ENCODE peak calls at places on chromosomes 2 and 18, in nine cellular contexts. Y, A, U, G, Q, E, K, O and I are unnamed samples.

GRCh38 chr2:20745924-20746555 is 76.9 kb downstream of the LDAH start:
- DNase-seq in G (no peak), U (no peak), E (no peak), Q (no peak), O (no peak), Y (no peak), A (no peak), K (no peak), I (no peak)

GRCh38 chr18:36349552-36349951 is 52.0 kb downstream of the FHOD3 start:
- DNase-seq in Y (no peak), G (no peak), O (no peak), E (no peak), A (no peak), K (no peak), U (no peak), Q (no peak), I (no peak)

GRCh38 chr2:10571673-10572072 is 118.1 kb downstream of the NOL10 start:
- DNase-seq in Y (no peak), K (no peak), A (no peak), U (no peak), G (no peak), Q (no peak), O (no peak), E (no peak), I (no peak)

GRCh38 chr18:56433919-56434318 is 204.5 kb downstream of the TXNL1 start:
- DNase-seq in O (no peak), K (no peak), U (no peak), A (no peak), G (no peak), Y (no peak), E (no peak), Q (no peak), I (no peak)

GRCh38 chr2:166665991-166666940 is 172.2 kb upstream of the SCN7A start:
- DNase-seq in G (no peak), A (no peak), K (no peak), O (no peak), Q (no peak), Y (no peak), E (no peak), U (no peak), I (no peak)

GRCh38 chr2:205766765-205767359 is 84.6 kb downstream of the NRP2 start:
- DNase-seq in A (peak; percentile 56), K (peak; percentile 69), G (peak; percentile 55), U (peak; percentile 68), O (peak; percentile 50), Y (no peak), Q (peak; percentile 88), E (peak; percentile 65), I (no peak)

GRCh38 chr2:12352891-12353290 is 363.8 kb upstream of the TRIB2 start:
- DNase-seq in A (no peak), G (no peak), E (no peak), Y (no peak), K (no peak), O (no peak), Q (no peak), U (no peak), I (no peak)

GRCh38 chr18:13578400-13578799 is 148.0 kb downstream of the FAM210A start:
- DNase-seq in O (no peak), U (no peak), Y (no peak), A (no peak), Q (peak; percentile 84), K (no peak), G (no peak), E (no peak), I (no peak)

GRCh38 chr2:137659616-137660015 is 304.7 kb upstream of the HNMT start:
- DNase-seq in Q (peak; percentile 47), K (no peak), G (no peak), O (no peak), U (peak; percentile 23), Y (no peak), E (no peak), A (no peak), I (no peak)

DNA sequence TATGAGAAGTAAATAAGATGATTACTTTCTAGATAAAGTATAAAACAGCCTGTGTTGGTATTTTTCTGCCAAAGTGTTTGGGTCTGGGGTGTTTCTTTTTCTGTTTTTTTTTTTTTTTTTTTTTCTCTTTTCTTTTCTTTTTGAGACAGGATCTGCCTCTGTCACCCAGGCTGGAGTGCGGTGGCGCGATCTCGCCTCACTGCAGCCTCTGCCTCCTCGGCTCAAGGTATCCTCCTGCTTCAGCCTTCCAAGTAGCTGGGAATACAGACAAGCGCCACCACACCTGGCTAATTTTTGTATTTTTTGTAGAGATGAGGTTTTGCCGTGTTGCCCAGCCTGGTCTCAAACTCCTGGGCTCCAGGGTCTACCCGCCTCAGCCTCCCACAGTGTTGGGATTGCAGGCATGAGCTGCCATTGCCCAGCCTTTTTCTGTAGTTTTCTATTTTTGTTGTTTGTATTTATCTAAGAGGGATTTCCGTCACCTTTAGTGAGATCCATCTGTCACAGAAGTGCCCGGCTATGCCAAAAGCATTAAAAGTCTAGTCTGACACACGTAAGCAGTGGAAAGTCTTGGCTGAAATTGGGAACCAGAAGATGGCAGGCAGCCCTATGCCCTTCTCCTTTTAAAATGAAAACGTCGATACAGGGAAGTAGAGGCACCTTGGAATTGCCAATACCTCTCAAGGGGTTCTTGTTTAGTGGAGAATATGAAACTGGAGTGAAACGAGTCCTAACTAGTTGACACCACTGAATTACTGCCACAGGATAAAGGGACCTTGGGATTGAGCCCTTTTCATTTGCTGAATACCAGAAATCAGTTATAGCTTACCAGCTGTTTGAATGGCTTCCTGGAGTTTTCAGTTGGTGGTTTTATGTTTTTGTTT is 14.0 kb downstream of the UGP2 start:
- DNase-seq in Q (no peak), K (no peak), U (no peak), Y (no peak), E (no peak), A (no peak), O (no peak), G (peak; percentile 26), I (no peak)
- H3K4me1 ChIP-seq in Q (peaks cover 28% of the 10 kb centered on the region), K (peaks cover 21% of the 10 kb centered on the region), U (peaks cover 28% of the 10 kb centered on the region), Y (no peaks in the 10 kb centered on the region), E (peaks cover 9% of the 10 kb centered on the region), A (peaks cover 30% of the 10 kb centered on the region), O (peaks cover 10% of the 10 kb centered on the region), G (peaks cover 69% of the 10 kb centered on the region), I (peaks cover 47% of the 10 kb centered on the region)

GRCh38 chr2:240524963-240525718 is 32.6 kb downstream of the ANKMY1 start:
- DNase-seq in G (no peak), Q (no peak), U (no peak), A (no peak), Y (no peak), K (no peak), O (no peak), E (no peak), I (peak; percentile 64)

GRCh38 chr2:240522406-240522805 is 35.4 kb downstream of the ANKMY1 start:
- DNase-seq in Q (no peak), Y (no peak), O (no peak), E (no peak), G (no peak), U (no peak), A (no peak), K (no peak), I (peak; percentile 49)

GRCh38 chr2:240520974-240521350 is 36.8 kb downstream of the ANKMY1 start:
- DNase-seq in U (no peak), K (no peak), Q (no peak), Y (no peak), A (no peak), G (no peak), O (no peak), E (no peak), I (peak; percentile 87)

GRCh38 chr2:240525802-240526201 is 32.0 kb downstream of the ANKMY1 start:
- DNase-seq in Q (no peak), A (no peak), O (no peak), Y (no peak), G (no peak), K (no peak), E (no peak), U (no peak), I (peak; percentile 81)

DNA sequence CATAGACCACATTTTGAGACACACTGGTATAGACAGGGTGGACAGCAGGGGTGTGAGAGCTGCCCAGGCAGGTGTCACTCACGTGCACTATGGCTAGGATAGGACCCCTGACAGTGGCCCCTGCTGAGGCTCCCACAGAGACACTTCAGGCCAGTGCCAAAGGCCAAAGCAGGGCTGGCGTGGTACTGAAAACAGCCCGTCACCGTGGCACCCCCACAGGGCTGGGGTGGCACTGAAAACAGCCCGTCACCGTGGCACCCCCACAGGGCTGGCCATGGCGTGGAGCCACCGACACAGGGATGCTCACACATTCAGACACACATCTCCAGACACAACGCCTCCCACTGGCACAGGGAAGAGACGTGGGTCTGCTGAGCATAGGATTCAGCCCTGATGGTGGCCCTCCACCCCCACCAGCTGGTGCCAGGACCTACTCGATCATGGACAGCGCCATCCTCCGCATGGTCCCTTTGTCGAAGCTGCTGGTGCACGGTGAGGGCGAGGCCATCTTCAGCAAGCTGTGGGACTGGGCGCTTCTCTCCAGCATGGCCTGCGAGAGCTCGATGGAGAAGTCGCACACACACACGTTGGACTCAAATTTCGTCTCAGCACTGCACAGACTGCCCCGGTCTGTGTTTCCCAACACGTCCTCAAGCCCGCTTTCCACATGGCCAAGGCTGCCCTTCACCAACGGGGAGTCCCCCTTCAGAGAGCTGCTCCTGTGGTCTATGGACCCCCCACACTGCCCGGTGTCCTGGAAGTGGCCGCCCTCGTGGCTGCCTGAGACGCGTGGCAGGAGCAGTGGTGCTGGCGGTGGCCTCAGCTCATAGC is 34.1 kb downstream of the ANKMY1 start:
- DNase-seq in K (no peak), E (no peak), A (no peak), Y (no peak), Q (no peak), O (no peak), G (no peak), U (no peak), I (peak; percentile 67)
- H3K9me3 ChIP-seq in K (no peaks in the 10 kb centered on the region), E (no peaks in the 10 kb centered on the region), A (peaks cover 18% of the 10 kb centered on the region), Y (peaks cover 17% of the 10 kb centered on the region), Q (peaks cover 22% of the 10 kb centered on the region), O (no peaks in the 10 kb centered on the region), G (peaks cover 13% of the 10 kb centered on the region), U (peaks cover 12% of the 10 kb centered on the region), I (no peaks in the 10 kb centered on the region)

GRCh38 chr2:120741514-120742448 is 6.1 kb downstream of the GLI2 start:
- DNase-seq in G (no peak), Y (no peak), Q (no peak), K (no peak), O (no peak), U (no peak), E (no peak), A (no peak), I (no peak)
- H3K4me1 ChIP-seq in G (no peaks in the 10 kb centered on the region), Y (peaks cover 11% of the 10 kb centered on the region), Q (peaks cover 30% of the 10 kb centered on the region), K (peaks cover 21% of the 10 kb centered on the region), O (no peaks in the 10 kb centered on the region), U (peaks cover 31% of the 10 kb centered on the region), E (no peaks in the 10 kb centered on the region), A (no peaks in the 10 kb centered on the region), I (peaks cover 18% of the 10 kb centered on the region)

DNA sequence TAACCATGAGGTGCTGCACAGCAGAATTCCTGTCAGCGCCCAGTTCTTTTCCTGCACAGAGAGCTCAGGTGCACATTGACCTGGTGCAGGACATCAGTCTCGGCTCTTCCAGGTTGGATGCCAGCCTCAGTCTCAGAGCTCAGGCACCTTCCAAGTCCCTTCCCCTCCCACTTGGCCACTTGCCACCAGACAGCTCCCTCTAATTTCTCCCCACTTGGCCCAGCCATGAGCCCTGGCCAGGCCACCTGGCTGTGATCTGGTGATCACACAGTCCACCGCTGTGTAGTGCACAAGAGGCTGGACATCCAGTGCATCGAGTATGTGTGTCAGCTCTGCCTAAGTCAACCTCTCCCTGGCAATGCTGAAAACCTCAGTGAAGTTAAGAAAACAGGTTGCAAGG is 336.6 kb upstream of the MYT1L start:
- DNase-seq in Y (no peak), K (no peak), A (no peak), O (no peak), U (no peak), E (no peak), G (no peak), Q (no peak), I (no peak)
- H3K9me3 ChIP-seq in Y (no peaks in the 10 kb centered on the region), K (no peaks in the 10 kb centered on the region), A (no peaks in the 10 kb centered on the region), O (no peaks in the 10 kb centered on the region), U (no peaks in the 10 kb centered on the region), E (no peaks in the 10 kb centered on the region), G (no peaks in the 10 kb centered on the region), Q (no peaks in the 10 kb centered on the region), I (no peaks in the 10 kb centered on the region)